ENCODE peak calls at places on chromosomes 1 and 21, in six cellular contexts. One of them, this sample, is unnamed.

GRCh38 chr1:46131727-46132528 is 501 bp downstream of the PIK3R3 start:
- DNase-seq in HCT116: no peak
- DNase-seq in SK-N-SH: peak
- DNase-seq in K562: peak
- DNase-seq in HepG2: no peak
- DNase-seq in H1: no peak
- DNase-seq in this sample: peak

GRCh38 chr1:44723064-44723463 is 7.9 kb downstream of the RNU5D-1 start:
- DNase-seq in HCT116: no peak
- DNase-seq in SK-N-SH: no peak
- DNase-seq in K562: no peak
- DNase-seq in HepG2: no peak
- DNase-seq in H1: no peak
- DNase-seq in this sample: no peak

GRCh38 chr1:153389978-153390879 is 644 bp downstream of the S100A8 start:
- DNase-seq in HCT116: no peak
- DNase-seq in SK-N-SH: no peak
- DNase-seq in K562: no peak
- DNase-seq in HepG2: no peak
- DNase-seq in H1: no peak
- DNase-seq in this sample: peak

GRCh38 chr1:200535605-200536004 is 84.9 kb downstream of the KIF14 start:
- DNase-seq in HCT116: peak
- DNase-seq in SK-N-SH: peak
- DNase-seq in K562: no peak
- DNase-seq in HepG2: peak
- DNase-seq in H1: no peak
- DNase-seq in this sample: peak

GRCh38 chr1:211705439-211706205 is 30.2 kb upstream of the NEK2 start:
- DNase-seq in HCT116: no peak
- DNase-seq in SK-N-SH: no peak
- DNase-seq in K562: no peak
- DNase-seq in HepG2: no peak
- DNase-seq in H1: no peak
- DNase-seq in this sample: peak

GRCh38 chr1:29122987-29123870 is 474 bp downstream of the TMEM200B start:
- DNase-seq in HCT116: no peak
- DNase-seq in SK-N-SH: peak
- DNase-seq in K562: no peak
- DNase-seq in HepG2: no peak
- DNase-seq in H1: no peak
- DNase-seq in this sample: no peak

GRCh38 chr1:205430631-205431305 is 8.9 kb upstream of the LEMD1 start:
- DNase-seq in HCT116: no peak
- DNase-seq in SK-N-SH: no peak
- DNase-seq in K562: peak
- DNase-seq in HepG2: no peak
- DNase-seq in H1: no peak
- DNase-seq in this sample: peak

GRCh38 chr1:15934211-15935055 is 41.5 kb downstream of the ZBTB17 start:
- DNase-seq in HCT116: no peak
- DNase-seq in SK-N-SH: no peak
- DNase-seq in K562: no peak
- DNase-seq in HepG2: no peak
- DNase-seq in H1: no peak
- DNase-seq in this sample: no peak

GRCh38 chr21:26845750-26846035 is 484 bp upstream of the ADAMTS1 start:
- DNase-seq in HCT116: no peak
- DNase-seq in SK-N-SH: no peak
- DNase-seq in K562: no peak
- DNase-seq in HepG2: no peak
- DNase-seq in H1: no peak
- DNase-seq in this sample: no peak

GRCh38 chr1:159250817-159251216 is 46.1 kb downstream of the ACKR1 start:
- DNase-seq in HCT116: no peak
- DNase-seq in SK-N-SH: no peak
- DNase-seq in K562: no peak
- DNase-seq in HepG2: no peak
- DNase-seq in H1: no peak
- DNase-seq in this sample: no peak

GRCh38 chr21:43333301-43334062 is 93.4 kb downstream of the SIK1 start:
- DNase-seq in HCT116: no peak
- DNase-seq in SK-N-SH: no peak
- DNase-seq in K562: no peak
- DNase-seq in HepG2: peak
- DNase-seq in H1: no peak
- DNase-seq in this sample: peak

GRCh38 chr1:54397090-54397591 is 9.1 kb downstream of the SSBP3 start:
- DNase-seq in HCT116: no peak
- DNase-seq in SK-N-SH: peak
- DNase-seq in K562: no peak
- DNase-seq in HepG2: no peak
- DNase-seq in H1: no peak
- DNase-seq in this sample: no peak

GRCh38 chr1:181482001-181482430 is 1.3 kb upstream of the CACNA1E start:
- DNase-seq in HCT116: no peak
- DNase-seq in SK-N-SH: no peak
- DNase-seq in K562: no peak
- DNase-seq in HepG2: no peak
- DNase-seq in H1: no peak
- DNase-seq in this sample: no peak

GRCh38 chr1:238257018-238257417 is 366.3 kb upstream of the ZP4 start:
- DNase-seq in HCT116: no peak
- DNase-seq in SK-N-SH: no peak
- DNase-seq in K562: no peak
- DNase-seq in HepG2: no peak
- DNase-seq in H1: no peak
- DNase-seq in this sample: no peak

GRCh38 chr1:220300442-220301121 is 28.3 kb upstream of the RAB3GAP2 start:
- DNase-seq in HCT116: no peak
- DNase-seq in SK-N-SH: peak
- DNase-seq in K562: peak
- DNase-seq in HepG2: peak
- DNase-seq in H1: no peak
- DNase-seq in this sample: peak

GRCh38 chr1:27505420-27505680 is 15.4 kb upstream of the WASF2 start:
- DNase-seq in HCT116: no peak
- DNase-seq in SK-N-SH: no peak
- DNase-seq in K562: no peak
- DNase-seq in HepG2: no peak
- DNase-seq in H1: no peak
- DNase-seq in this sample: no peak

GRCh38 chr1:20850021-20850420 is 62.9 kb upstream of the HP1BP3 start:
- DNase-seq in HCT116: no peak
- DNase-seq in SK-N-SH: no peak
- DNase-seq in K562: no peak
- DNase-seq in HepG2: no peak
- DNase-seq in H1: no peak
- DNase-seq in this sample: no peak

GRCh38 chr1:16215882-16216753 is 3.7 kb upstream of the ARHGEF19 start:
- DNase-seq in HCT116: peak
- DNase-seq in SK-N-SH: peak
- DNase-seq in K562: peak
- DNase-seq in HepG2: peak
- DNase-seq in H1: peak
- DNase-seq in this sample: peak

GRCh38 chr1:231986631-231987291 is 360.2 kb downstream of the DISC1 start:
- DNase-seq in HCT116: no peak
- DNase-seq in SK-N-SH: peak
- DNase-seq in K562: no peak
- DNase-seq in HepG2: no peak
- DNase-seq in H1: no peak
- DNase-seq in this sample: no peak

GRCh38 chr1:52424238-52424637 is 19.8 kb downstream of the PRPF38A start:
- DNase-seq in HCT116: no peak
- DNase-seq in SK-N-SH: no peak
- DNase-seq in K562: no peak
- DNase-seq in HepG2: no peak
- DNase-seq in H1: no peak
- DNase-seq in this sample: no peak

GRCh38 chr1:228459091-228459993 is 27.8 kb upstream of the RNF187 start:
- DNase-seq in HCT116: peak
- DNase-seq in SK-N-SH: peak
- DNase-seq in K562: peak
- DNase-seq in HepG2: peak
- DNase-seq in H1: no peak
- DNase-seq in this sample: peak

GRCh38 chr1:245938046-245938435 is 569.0 kb downstream of the SMYD3 start:
- DNase-seq in HCT116: no peak
- DNase-seq in SK-N-SH: no peak
- DNase-seq in K562: no peak
- DNase-seq in HepG2: no peak
- DNase-seq in H1: no peak
- DNase-seq in this sample: no peak

GRCh38 chr1:99943238-99943794 is 26.5 kb upstream of the SLC35A3 start:
- DNase-seq in HCT116: no peak
- DNase-seq in SK-N-SH: no peak
- DNase-seq in K562: no peak
- DNase-seq in HepG2: peak
- DNase-seq in H1: no peak
- DNase-seq in this sample: peak

GRCh38 chr1:220786057-220786336 is 716 bp upstream of the MTARC1 start:
- DNase-seq in HCT116: no peak
- DNase-seq in SK-N-SH: no peak
- DNase-seq in K562: no peak
- DNase-seq in HepG2: no peak
- DNase-seq in H1: no peak
- DNase-seq in this sample: no peak

GRCh38 chr1:227370463-227371254 is 52.4 kb upstream of the CDC42BPA start:
- DNase-seq in HCT116: no peak
- DNase-seq in SK-N-SH: no peak
- DNase-seq in K562: no peak
- DNase-seq in HepG2: no peak
- DNase-seq in H1: no peak
- DNase-seq in this sample: no peak
- TF ChIP-seq JUND in HCT116: no peak
- TF ChIP-seq JUND in SK-N-SH: no peak
- TF ChIP-seq JUND in K562: no peak
- TF ChIP-seq JUND in HepG2: no peak
- TF ChIP-seq JUND in H1: no peak
- TF ChIP-seq JUND in this sample: no peak

GRCh38 chr1:40668769-40669525 is 3.5 kb upstream of the RIMS3 start:
- DNase-seq in HCT116: peak
- DNase-seq in SK-N-SH: peak
- DNase-seq in K562: peak
- DNase-seq in HepG2: peak
- DNase-seq in H1: peak
- DNase-seq in this sample: peak
- TF ChIP-seq JUND in HCT116: no peak
- TF ChIP-seq JUND in SK-N-SH: no peak
- TF ChIP-seq JUND in K562: no peak
- TF ChIP-seq JUND in HepG2: no peak
- TF ChIP-seq JUND in H1: no peak
- TF ChIP-seq JUND in this sample: no peak

GRCh38 chr21:36319767-36320420 is at the start of gene MORC3:
- DNase-seq in HCT116: peak
- DNase-seq in SK-N-SH: peak
- DNase-seq in K562: peak
- DNase-seq in HepG2: peak
- DNase-seq in H1: peak
- DNase-seq in this sample: peak

GRCh38 chr21:36320421-36321324 is 676 bp downstream of the MORC3 start:
- DNase-seq in HCT116: peak
- DNase-seq in SK-N-SH: peak
- DNase-seq in K562: no peak
- DNase-seq in HepG2: peak
- DNase-seq in H1: no peak
- DNase-seq in this sample: peak

GRCh38 chr21:36321325-36322082 is 1.5 kb downstream of the MORC3 start:
- DNase-seq in HCT116: no peak
- DNase-seq in SK-N-SH: peak
- DNase-seq in K562: peak
- DNase-seq in HepG2: no peak
- DNase-seq in H1: no peak
- DNase-seq in this sample: peak

GRCh38 chr21:36322083-36322424 is 2.1 kb downstream of the MORC3 start:
- DNase-seq in HCT116: no peak
- DNase-seq in SK-N-SH: no peak
- DNase-seq in K562: no peak
- DNase-seq in HepG2: no peak
- DNase-seq in H1: no peak
- DNase-seq in this sample: no peak

DNA sequence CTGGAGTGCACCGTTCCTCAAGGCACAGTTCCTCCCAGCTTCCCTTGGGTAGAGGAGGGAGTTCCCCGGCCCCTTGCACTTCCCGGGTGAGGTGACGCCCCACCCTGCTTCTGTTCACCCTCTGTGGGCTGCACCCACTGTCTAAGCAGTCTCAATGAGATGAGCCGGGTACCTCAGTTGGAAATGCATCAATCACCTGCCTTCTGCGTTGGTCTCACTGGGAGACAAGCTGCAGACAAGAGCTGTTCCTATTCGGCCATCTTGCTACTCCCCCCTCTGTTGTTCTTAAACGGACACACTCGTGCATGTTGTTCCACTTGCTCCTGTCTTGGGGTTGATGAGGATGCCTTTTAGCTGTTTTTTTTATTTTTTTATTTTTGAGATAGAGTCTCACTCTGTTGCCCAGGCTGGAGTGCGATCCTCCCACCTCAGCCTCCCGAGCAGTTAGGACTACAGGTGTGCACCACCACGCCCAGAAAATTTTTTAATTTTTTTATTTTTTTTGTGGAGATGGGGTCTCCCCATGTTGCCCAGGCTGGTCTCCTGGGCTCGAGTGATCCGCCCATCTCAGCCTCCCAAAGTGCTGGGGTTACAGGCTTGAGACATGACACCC is 3.0 kb upstream of the MORC3 start:
- DNase-seq in HCT116: no peak
- DNase-seq in SK-N-SH: no peak
- DNase-seq in K562: no peak
- DNase-seq in HepG2: no peak
- DNase-seq in H1: no peak
- DNase-seq in this sample: no peak
- TF ChIP-seq JUND in HCT116: no peak
- TF ChIP-seq JUND in SK-N-SH: no peak
- TF ChIP-seq JUND in K562: no peak
- TF ChIP-seq JUND in HepG2: no peak
- TF ChIP-seq JUND in H1: no peak
- TF ChIP-seq JUND in this sample: no peak

GRCh38 chr1:176243746-176244145 is 36.7 kb upstream of the COP1 start:
- DNase-seq in HCT116: no peak
- DNase-seq in SK-N-SH: no peak
- DNase-seq in K562: no peak
- DNase-seq in HepG2: no peak
- DNase-seq in H1: no peak
- DNase-seq in this sample: no peak

DNA sequence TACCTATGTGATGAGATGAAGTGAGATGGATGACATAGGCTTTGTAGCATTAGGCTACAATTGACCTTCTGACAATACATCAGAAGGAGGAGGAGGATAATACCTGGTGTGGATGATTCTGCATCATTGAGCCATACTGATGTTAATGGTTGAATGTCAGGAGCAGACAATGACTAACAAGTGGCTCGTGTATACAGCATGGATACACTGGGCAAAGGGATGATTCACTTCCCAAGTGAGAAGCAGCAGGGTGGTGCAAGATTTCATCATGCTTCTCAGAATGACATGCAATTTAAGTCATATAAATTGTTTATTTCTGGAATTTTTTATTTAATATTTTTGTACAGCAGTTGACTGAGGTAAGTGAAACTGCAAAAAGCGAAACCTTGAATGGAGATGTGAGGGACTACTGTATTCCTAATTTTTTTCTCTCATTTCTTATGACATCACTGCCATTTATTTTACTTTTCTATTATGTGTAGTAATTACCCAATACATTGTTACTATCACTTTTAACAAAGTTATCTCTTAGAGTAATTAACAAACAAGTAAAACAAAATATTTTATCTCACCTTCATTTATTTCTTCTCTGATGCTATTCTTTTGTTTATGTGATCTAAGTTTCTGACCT is 34.4 kb upstream of the COP1 start:
- DNase-seq in HCT116: peak
- DNase-seq in SK-N-SH: no peak
- DNase-seq in K562: no peak
- DNase-seq in HepG2: no peak
- DNase-seq in H1: peak
- DNase-seq in this sample: no peak
- TF ChIP-seq JUND in HCT116: peak
- TF ChIP-seq JUND in SK-N-SH: no peak
- TF ChIP-seq JUND in K562: peak
- TF ChIP-seq JUND in HepG2: no peak
- TF ChIP-seq JUND in H1: no peak
- TF ChIP-seq JUND in this sample: no peak

This sample was measured in T47D.